ENCODE peak calls at places on chromosomes 3 and 15, in four cellular contexts. C is suprapubic skin, L is thyroid gland, K is fibroblast of the aortic adventitia. R is an unnamed sample.

GRCh38 chr3:183247190-183247589 is 5.9 kb upstream of the B3GNT5 start:
- DNase-seq in C (no peak), L (no peak), K (no peak), R (no peak)

GRCh38 chr3:57927916-57928315 is 80.3 kb upstream of the FLNB start:
- DNase-seq in C (no peak), L (no peak), K (peak), R (peak)

GRCh38 chr3:125202197-125202596 is 10.4 kb downstream of the SLC12A8 start:
- DNase-seq in C (no peak), L (no peak), K (no peak), R (no peak)

GRCh38 chr15:100966997-100967396 is 47.8 kb downstream of the LRRK1 start:
- DNase-seq in C (no peak), L (no peak), K (no peak), R (no peak)

GRCh38 chr3:133965033-133965570 is 64.6 kb downstream of the SLCO2A1 start:
- DNase-seq in C (no peak), L (no peak), K (no peak), R (no peak)

GRCh38 chr3:13513913-13514517 is 33.9 kb downstream of the HDAC11 start:
- DNase-seq in C (no peak), L (no peak), K (no peak), R (no peak)

GRCh38 chr3:194687638-194688206 is 2.0 kb downstream of the FAM43A start:
- DNase-seq in C (peak), L (peak), K (peak), R (peak)

GRCh38 chr3:173732237-173732636 is 334.7 kb downstream of the NLGN1 start:
- DNase-seq in C (no peak), L (no peak), K (no peak), R (no peak)

GRCh38 chr3:134640378-134640777 is 10.4 kb downstream of the KY start:
- DNase-seq in C (peak), L (no peak), K (no peak), R (no peak)

GRCh38 chr3:78988324-78988723 is 779.5 kb downstream of the ROBO1 start:
- DNase-seq in C (no peak), L (no peak), K (peak), R (peak)

DNA sequence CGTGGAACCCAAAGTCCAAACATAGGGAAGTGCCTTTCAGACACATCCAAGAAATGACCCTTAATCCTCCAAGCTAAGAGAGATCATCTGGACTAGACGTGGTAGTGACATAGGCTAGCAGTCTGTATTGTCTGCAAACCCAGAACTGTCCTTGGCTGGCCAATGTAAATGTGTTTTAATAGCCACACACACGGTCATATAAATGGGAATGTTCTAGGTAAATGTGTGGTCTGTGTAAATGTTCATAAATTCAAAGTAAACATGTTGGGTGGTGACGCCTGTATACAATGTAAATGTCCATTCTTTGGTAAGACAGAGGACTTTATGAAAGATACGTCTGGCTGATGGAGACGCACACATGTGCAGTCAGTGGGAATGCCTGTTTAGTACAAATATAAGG is 16.3 kb upstream of the LINGO1 start:
- DNase-seq in C (no peak), L (no peak), K (no peak), R (no peak)
- TF ChIP-seq CTCF in C (no peak), L (no peak), K (no peak), R (no peak)

DNA sequence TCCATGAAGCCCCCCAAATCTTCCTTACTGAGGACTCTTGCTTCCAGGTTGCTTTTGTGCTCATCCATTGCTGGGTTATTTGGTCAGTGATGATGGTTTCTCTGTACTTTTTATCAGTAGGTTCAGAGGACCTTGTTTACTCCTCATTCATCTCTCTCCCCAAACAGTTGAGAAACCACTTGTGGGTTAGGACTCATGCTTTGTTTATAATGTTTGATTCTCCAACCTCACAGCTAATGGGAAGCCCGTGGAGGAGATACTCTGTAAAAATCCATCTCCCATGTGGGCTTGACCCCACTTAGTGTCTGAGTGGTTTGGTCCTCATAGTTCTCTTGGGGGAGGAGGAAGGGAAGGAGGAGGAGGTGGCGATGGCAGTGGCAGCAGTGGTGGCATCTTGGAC is 72.8 kb downstream of the IGF1R start:
- DNase-seq in C (no peak), L (no peak), K (no peak), R (no peak)
- H3K4me3 ChIP-seq in C (no peak), L (no peak), K (no peak), R (no peak)

DNA sequence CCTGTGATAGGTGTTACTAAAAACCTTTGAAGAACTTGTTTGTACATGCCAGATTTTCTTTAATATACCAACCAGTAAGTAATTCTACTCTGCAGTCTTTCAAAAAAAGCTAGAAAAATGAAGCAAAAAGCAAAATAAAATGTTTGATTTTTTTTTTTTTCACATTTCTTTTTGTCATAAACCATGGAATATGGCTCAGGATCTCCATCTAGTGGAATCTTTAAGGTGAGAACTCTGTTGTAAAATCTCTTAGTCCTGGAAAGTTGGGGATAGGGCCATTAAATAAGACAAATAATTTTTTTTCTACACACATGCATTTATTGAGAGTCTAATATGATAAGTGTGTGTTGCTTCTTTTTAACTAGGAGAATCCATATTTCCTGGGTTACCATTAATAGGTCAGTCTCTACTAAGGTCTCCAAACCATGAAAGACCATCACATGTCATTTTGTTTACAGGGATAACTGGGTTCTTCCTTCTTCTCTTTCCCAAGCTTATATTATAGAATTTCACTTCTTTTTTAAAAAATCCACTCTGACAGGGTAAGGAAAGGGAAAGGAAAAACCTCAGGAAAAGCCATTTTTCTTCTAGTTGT is 84.6 kb downstream of the SLC9A9 start:
- DNase-seq in C (no peak), L (no peak), K (peak), R (peak)
- TF ChIP-seq CTCF in C (no peak), L (no peak), K (peak), R (peak)

GRCh38 chr3:184472723-184473419 is 88.7 kb upstream of the EPHB3 start:
- DNase-seq in C (no peak), L (peak), K (no peak), R (no peak)
- H3K4me3 ChIP-seq in C (no peak), L (no peak), K (no peak), R (no peak)

GRCh38 chr3:10561942-10562565 is 56.7 kb upstream of the ATP2B2 start:
- DNase-seq in C (peak), L (no peak), K (no peak), R (no peak)
- TF ChIP-seq CTCF in C (no peak), L (no peak), K (no peak), R (no peak)

DNA sequence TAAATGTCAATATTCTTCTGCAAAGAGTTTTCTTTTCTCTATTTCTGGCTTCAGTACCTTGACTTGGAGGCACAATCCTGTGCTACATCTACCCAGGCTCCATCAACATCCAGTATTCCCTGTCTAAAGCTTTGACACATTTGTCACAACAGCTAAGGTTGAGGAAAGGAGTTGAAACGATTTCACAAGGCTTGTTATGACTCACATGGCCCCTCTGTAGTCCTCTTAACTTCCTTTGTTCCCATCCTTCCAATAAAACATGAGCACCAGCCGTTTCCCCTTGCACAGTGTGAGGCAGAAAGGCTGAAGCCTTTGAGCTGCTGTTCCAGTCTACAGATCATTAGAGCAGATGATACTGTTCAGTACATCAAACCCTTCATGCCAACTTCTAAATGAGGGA is 163.0 kb upstream of the TMCO5A start:
- DNase-seq in C (no peak), L (no peak), K (peak), R (peak)
- H3K4me3 ChIP-seq in C (no peak), L (no peak), K (no peak), R (no peak)

GRCh38 chr15:98906712-98907083 is 100.9 kb downstream of the PGPEP1L start:
- DNase-seq in C (no peak), L (peak), K (peak), R (no peak)

GRCh38 chr15:98905981-98906711 is 101.4 kb downstream of the PGPEP1L start:
- DNase-seq in C (no peak), L (no peak), K (no peak), R (no peak)

GRCh38 chr15:98903377-98904018 is 104.1 kb downstream of the PGPEP1L start:
- DNase-seq in C (no peak), L (no peak), K (peak), R (peak)

GRCh38 chr15:98901438-98901837 is 106.2 kb downstream of the PGPEP1L start:
- DNase-seq in C (no peak), L (no peak), K (no peak), R (peak)

GRCh38 chr15:98904466-98905048 is 103.0 kb downstream of the PGPEP1L start:
- DNase-seq in C (no peak), L (no peak), K (peak), R (peak)
- TF ChIP-seq CTCF in C (no peak), L (peak), K (peak), R (peak)

GRCh38 chr15:41773332-41773728 is 954 bp upstream of the MAPKBP1 start:
- DNase-seq in C (no peak), L (no peak), K (no peak), R (no peak)
- H3K4me3 ChIP-seq in C (peak), L (no peak), K (peak), R (peak)